ENCODE peak calls at places on chromosome 19, in eight cellular contexts. One of them, this sample, is unnamed.

GRCh38 chr19:16259385-16260159 is 61.9 kb downstream of the AP1M1 start:
- DNase-seq in esophagus muscularis mucosa: no peak
- DNase-seq in testis: no peak
- DNase-seq in RWPE1: no peak
- DNase-seq in dorsolateral prefrontal cortex: no peak
- DNase-seq in adrenal gland: no peak
- DNase-seq in A549: no peak
- DNase-seq in CD4-positive, alpha-beta T cell: no peak
- DNase-seq in this sample: no peak

GRCh38 chr19:1237754-1238372 is at the start of gene CBARP:
- DNase-seq in testis: no peak
- DNase-seq in RWPE1: no peak
- DNase-seq in CD4-positive, alpha-beta T cell: no peak
- DNase-seq in dorsolateral prefrontal cortex: no peak
- DNase-seq in A549: no peak
- DNase-seq in adrenal gland: peak
- DNase-seq in esophagus muscularis mucosa: no peak
- DNase-seq in this sample: no peak

GRCh38 chr19:50461066-50461875 is 15.0 kb upstream of the EMC10 start:
- DNase-seq in esophagus muscularis mucosa: no peak
- DNase-seq in dorsolateral prefrontal cortex: peak
- DNase-seq in RWPE1: peak
- DNase-seq in A549: peak
- DNase-seq in testis: peak
- DNase-seq in CD4-positive, alpha-beta T cell: peak
- DNase-seq in adrenal gland: peak
- DNase-seq in this sample: peak

GRCh38 chr19:6616011-6616410 is 25.1 kb upstream of the CD70 start:
- DNase-seq in esophagus muscularis mucosa: no peak
- DNase-seq in A549: no peak
- DNase-seq in RWPE1: peak
- DNase-seq in dorsolateral prefrontal cortex: no peak
- DNase-seq in adrenal gland: no peak
- DNase-seq in CD4-positive, alpha-beta T cell: no peak
- DNase-seq in testis: no peak
- DNase-seq in this sample: no peak

GRCh38 chr19:39405261-39405912 is 1.3 kb upstream of the ZFP36 start:
- DNase-seq in adrenal gland: no peak
- DNase-seq in testis: no peak
- DNase-seq in esophagus muscularis mucosa: no peak
- DNase-seq in CD4-positive, alpha-beta T cell: no peak
- DNase-seq in A549: peak
- DNase-seq in dorsolateral prefrontal cortex: no peak
- DNase-seq in RWPE1: no peak
- DNase-seq in this sample: no peak

GRCh38 chr19:49939721-49940481 is 10.6 kb upstream of the NUP62 start:
- DNase-seq in A549: peak
- DNase-seq in adrenal gland: no peak
- DNase-seq in testis: no peak
- DNase-seq in esophagus muscularis mucosa: no peak
- DNase-seq in dorsolateral prefrontal cortex: no peak
- DNase-seq in CD4-positive, alpha-beta T cell: no peak
- DNase-seq in RWPE1: no peak
- DNase-seq in this sample: no peak

GRCh38 chr19:47253467-47253881 is 2.9 kb upstream of the CCDC9 start:
- DNase-seq in adrenal gland: no peak
- DNase-seq in RWPE1: no peak
- DNase-seq in esophagus muscularis mucosa: no peak
- DNase-seq in dorsolateral prefrontal cortex: no peak
- DNase-seq in A549: peak
- DNase-seq in CD4-positive, alpha-beta T cell: no peak
- DNase-seq in testis: no peak
- DNase-seq in this sample: peak

GRCh38 chr19:8609210-8610040 is 1.1 kb downstream of the ADAMTS10 start:
- DNase-seq in A549: peak
- DNase-seq in esophagus muscularis mucosa: no peak
- DNase-seq in testis: peak
- DNase-seq in CD4-positive, alpha-beta T cell: no peak
- DNase-seq in RWPE1: no peak
- DNase-seq in adrenal gland: peak
- DNase-seq in dorsolateral prefrontal cortex: peak
- DNase-seq in this sample: peak

GRCh38 chr19:29679598-29680210 is 14.4 kb downstream of the PLEKHF1 start:
- DNase-seq in testis: no peak
- DNase-seq in A549: no peak
- DNase-seq in RWPE1: no peak
- DNase-seq in adrenal gland: no peak
- DNase-seq in esophagus muscularis mucosa: no peak
- DNase-seq in CD4-positive, alpha-beta T cell: no peak
- DNase-seq in dorsolateral prefrontal cortex: no peak
- DNase-seq in this sample: no peak

GRCh38 chr19:48194041-48194871 is 23.8 kb downstream of the ZSWIM9 start:
- DNase-seq in adrenal gland: no peak
- DNase-seq in testis: no peak
- DNase-seq in A549: no peak
- DNase-seq in esophagus muscularis mucosa: no peak
- DNase-seq in CD4-positive, alpha-beta T cell: no peak
- DNase-seq in RWPE1: no peak
- DNase-seq in dorsolateral prefrontal cortex: no peak
- DNase-seq in this sample: no peak

GRCh38 chr19:58476498-58477015 is 405 bp downstream of the ZNF446 start:
- DNase-seq in CD4-positive, alpha-beta T cell: no peak
- DNase-seq in dorsolateral prefrontal cortex: peak
- DNase-seq in esophagus muscularis mucosa: no peak
- DNase-seq in adrenal gland: no peak
- DNase-seq in testis: no peak
- DNase-seq in RWPE1: no peak
- DNase-seq in A549: peak
- DNase-seq in this sample: no peak

GRCh38 chr19:47495478-47496372 is 11.7 kb upstream of the KPTN start:
- DNase-seq in CD4-positive, alpha-beta T cell: no peak
- DNase-seq in A549: no peak
- DNase-seq in dorsolateral prefrontal cortex: peak
- DNase-seq in esophagus muscularis mucosa: no peak
- DNase-seq in testis: no peak
- DNase-seq in RWPE1: no peak
- DNase-seq in adrenal gland: no peak
- DNase-seq in this sample: no peak

DNA sequence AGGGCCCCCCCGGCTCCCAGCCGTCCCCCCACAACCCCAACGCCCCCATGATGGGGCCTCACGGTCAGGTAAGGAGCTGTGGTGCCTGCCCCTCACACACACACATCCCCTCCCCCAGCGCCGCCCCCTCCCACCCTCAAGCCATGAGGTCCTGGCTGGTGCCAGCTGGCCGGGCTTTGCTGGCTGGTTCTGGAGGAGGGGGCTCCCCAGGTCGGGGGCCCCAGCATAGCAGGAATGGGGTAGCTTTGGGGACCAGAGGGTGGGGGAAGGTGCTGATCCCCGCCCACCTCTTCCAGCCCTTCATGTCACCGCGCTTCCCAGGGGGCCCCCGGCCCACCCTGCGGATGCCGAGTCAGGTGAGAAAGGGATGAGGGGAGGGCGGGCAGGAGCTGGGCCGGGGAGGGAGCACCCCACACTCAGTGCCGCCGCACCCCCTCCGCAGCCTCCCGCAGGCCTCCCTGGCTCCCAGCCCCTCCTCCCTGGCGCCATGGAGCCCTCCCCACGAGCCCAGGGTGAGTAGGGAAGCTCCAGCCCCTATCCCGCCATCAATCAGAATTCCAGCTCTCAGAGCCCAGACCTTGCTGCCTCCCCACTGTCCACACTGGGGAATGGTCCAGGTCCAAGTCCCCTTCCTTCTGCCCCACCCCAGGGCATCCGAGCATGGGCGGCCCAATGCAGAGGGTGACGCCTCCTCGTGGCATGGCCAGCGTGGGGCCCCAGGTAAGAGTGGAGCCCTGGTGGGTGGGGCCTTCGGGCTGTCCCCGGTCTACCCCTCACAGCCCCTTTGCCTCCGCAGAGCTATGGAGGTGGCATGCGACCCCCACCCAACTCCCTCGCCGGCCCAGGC is 6.4 kb downstream of the ISYNA1 start:
- DNase-seq in A549: no peak
- DNase-seq in RWPE1: no peak
- DNase-seq in testis: no peak
- DNase-seq in esophagus muscularis mucosa: no peak
- DNase-seq in adrenal gland: peak
- DNase-seq in CD4-positive, alpha-beta T cell: no peak
- DNase-seq in dorsolateral prefrontal cortex: no peak
- DNase-seq in this sample: no peak
- H3K27ac ChIP-seq in A549: no peak
- H3K27ac ChIP-seq in RWPE1: peak
- H3K27ac ChIP-seq in testis: no peak
- H3K27ac ChIP-seq in esophagus muscularis mucosa: no peak
- H3K27ac ChIP-seq in adrenal gland: peak
- H3K27ac ChIP-seq in CD4-positive, alpha-beta T cell: no peak
- H3K27ac ChIP-seq in dorsolateral prefrontal cortex: no peak
- H3K27ac ChIP-seq in this sample: no peak

DNA sequence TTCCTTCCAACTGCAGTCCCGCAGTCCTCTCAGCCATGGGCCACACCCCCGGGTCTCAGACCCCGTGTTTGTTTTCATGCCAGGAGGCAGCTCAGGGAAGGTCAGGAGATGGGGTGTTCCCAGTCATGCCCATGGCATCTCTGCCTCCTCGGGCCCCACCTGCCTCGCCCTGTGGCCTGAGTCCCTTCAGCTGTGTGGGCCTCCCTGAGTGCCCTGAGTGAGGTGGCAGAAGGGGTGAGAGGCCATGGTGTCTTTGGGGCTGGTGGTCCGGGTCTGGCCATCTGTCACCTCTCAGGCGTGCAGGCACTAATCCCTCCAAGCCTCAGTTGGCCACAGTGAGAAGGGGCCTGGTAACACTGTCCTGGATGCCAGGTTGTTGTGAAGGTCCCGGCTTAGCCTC is 10.9 kb upstream of the KDM4B start:
- DNase-seq in A549: no peak
- DNase-seq in dorsolateral prefrontal cortex: no peak
- DNase-seq in esophagus muscularis mucosa: no peak
- DNase-seq in adrenal gland: no peak
- DNase-seq in CD4-positive, alpha-beta T cell: no peak
- DNase-seq in RWPE1: no peak
- DNase-seq in testis: no peak
- DNase-seq in this sample: no peak
- H3K27ac ChIP-seq in A549: no peak
- H3K27ac ChIP-seq in dorsolateral prefrontal cortex: no peak
- H3K27ac ChIP-seq in esophagus muscularis mucosa: no peak
- H3K27ac ChIP-seq in adrenal gland: no peak
- H3K27ac ChIP-seq in CD4-positive, alpha-beta T cell: no peak
- H3K27ac ChIP-seq in RWPE1: peak
- H3K27ac ChIP-seq in testis: no peak
- H3K27ac ChIP-seq in this sample: no peak

GRCh38 chr19:3456925-3457530 is 23.3 kb downstream of the SMIM24 start:
- DNase-seq in testis: no peak
- DNase-seq in dorsolateral prefrontal cortex: no peak
- DNase-seq in RWPE1: no peak
- DNase-seq in adrenal gland: no peak
- DNase-seq in CD4-positive, alpha-beta T cell: no peak
- DNase-seq in A549: no peak
- DNase-seq in esophagus muscularis mucosa: no peak
- DNase-seq in this sample: no peak

GRCh38 chr19:3457531-3458228 is 22.6 kb downstream of the SMIM24 start:
- DNase-seq in testis: no peak
- DNase-seq in esophagus muscularis mucosa: no peak
- DNase-seq in A549: peak
- DNase-seq in dorsolateral prefrontal cortex: no peak
- DNase-seq in adrenal gland: no peak
- DNase-seq in RWPE1: no peak
- DNase-seq in CD4-positive, alpha-beta T cell: no peak
- DNase-seq in this sample: no peak

GRCh38 chr19:3455393-3455955 is 24.9 kb downstream of the SMIM24 start:
- DNase-seq in dorsolateral prefrontal cortex: no peak
- DNase-seq in testis: no peak
- DNase-seq in RWPE1: no peak
- DNase-seq in esophagus muscularis mucosa: no peak
- DNase-seq in CD4-positive, alpha-beta T cell: no peak
- DNase-seq in adrenal gland: no peak
- DNase-seq in A549: no peak
- DNase-seq in this sample: no peak

GRCh38 chr19:3454656-3455392 is 25.5 kb downstream of the SMIM24 start:
- DNase-seq in esophagus muscularis mucosa: no peak
- DNase-seq in CD4-positive, alpha-beta T cell: no peak
- DNase-seq in dorsolateral prefrontal cortex: no peak
- DNase-seq in testis: no peak
- DNase-seq in RWPE1: no peak
- DNase-seq in A549: no peak
- DNase-seq in adrenal gland: no peak
- DNase-seq in this sample: no peak

DNA sequence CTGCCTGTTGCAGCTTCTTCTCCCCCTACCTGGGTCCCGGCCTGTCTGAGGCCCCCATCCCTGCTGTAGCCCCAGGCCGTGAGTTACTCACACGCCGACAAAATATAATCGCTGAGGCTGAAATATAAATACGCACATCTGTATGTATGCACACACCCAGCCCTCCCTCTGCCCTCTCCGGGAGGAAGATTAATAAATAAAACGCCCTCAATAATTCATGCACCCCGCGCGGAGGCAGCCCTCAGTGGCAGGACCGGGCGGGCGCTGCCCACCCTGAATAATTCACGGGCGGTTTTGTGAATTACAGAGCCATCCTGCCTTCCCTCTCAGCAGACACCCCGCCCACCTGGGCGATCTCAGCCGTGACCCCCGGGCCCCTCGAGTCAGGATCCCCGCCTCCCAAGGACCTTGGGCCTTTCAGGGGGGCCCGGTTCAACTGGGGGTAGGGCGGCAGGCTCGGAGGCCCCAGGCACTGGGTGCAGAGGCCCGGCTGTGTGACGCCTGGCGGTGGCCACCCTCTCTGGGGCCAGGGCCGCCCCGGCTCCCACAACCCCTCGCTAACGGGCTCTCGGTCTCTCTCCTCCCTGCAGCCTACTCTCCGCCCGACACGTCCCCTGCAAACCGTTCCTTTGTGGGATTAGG is 24.2 kb downstream of the SMIM24 start:
- DNase-seq in CD4-positive, alpha-beta T cell: no peak
- DNase-seq in esophagus muscularis mucosa: no peak
- DNase-seq in testis: no peak
- DNase-seq in RWPE1: no peak
- DNase-seq in adrenal gland: no peak
- DNase-seq in dorsolateral prefrontal cortex: no peak
- DNase-seq in A549: peak
- DNase-seq in this sample: no peak
- H3K27ac ChIP-seq in CD4-positive, alpha-beta T cell: no peak
- H3K27ac ChIP-seq in esophagus muscularis mucosa: peak
- H3K27ac ChIP-seq in testis: peak
- H3K27ac ChIP-seq in RWPE1: peak
- H3K27ac ChIP-seq in adrenal gland: peak
- H3K27ac ChIP-seq in dorsolateral prefrontal cortex: no peak
- H3K27ac ChIP-seq in A549: peak
- H3K27ac ChIP-seq in this sample: no peak

GRCh38 chr19:38291855-38292254 is 12.2 kb upstream of the C19orf33 start:
- DNase-seq in A549: no peak
- DNase-seq in esophagus muscularis mucosa: no peak
- DNase-seq in testis: no peak
- DNase-seq in adrenal gland: no peak
- DNase-seq in CD4-positive, alpha-beta T cell: no peak
- DNase-seq in RWPE1: no peak
- DNase-seq in dorsolateral prefrontal cortex: no peak
- DNase-seq in this sample: no peak
- H3K27ac ChIP-seq in A549: no peak
- H3K27ac ChIP-seq in esophagus muscularis mucosa: no peak
- H3K27ac ChIP-seq in testis: no peak
- H3K27ac ChIP-seq in adrenal gland: no peak
- H3K27ac ChIP-seq in CD4-positive, alpha-beta T cell: no peak
- H3K27ac ChIP-seq in RWPE1: peak
- H3K27ac ChIP-seq in dorsolateral prefrontal cortex: no peak
- H3K27ac ChIP-seq in this sample: no peak

This sample was measured in brain microvascular endothelial cell.